ENCODE peak calls at places on chromosomes 6 and 20, in five cellular contexts. G, Y, Z, A and O are unnamed samples.

GRCh38 chr6:55758156-55758942 is 117.0 kb downstream of the BMP5 start:
- DNase-seq in G (no peak), Y (no peak), Z (no peak), A (no peak), O (peak; percentile 65)

GRCh38 chr6:12163149-12163548 is 127.0 kb upstream of the EDN1 start:
- DNase-seq in G (no peak), Y (no peak), Z (no peak), A (no peak), O (no peak)

GRCh38 chr6:90274481-90275030 is 22.1 kb downstream of the BACH2 start:
- DNase-seq in G (no peak), Y (peak; percentile 87), Z (no peak), A (peak; percentile 73), O (no peak)

GRCh38 chr20:63957690-63958441 is 1.6 kb upstream of the UCKL1 start:
- DNase-seq in G (no peak), Y (no peak), Z (no peak), A (no peak), O (peak; percentile 86)

GRCh38 chr6:76026101-76026500 is 46.4 kb downstream of the IMPG1 start:
- DNase-seq in G (no peak), Y (no peak), Z (peak; percentile 4), A (no peak), O (no peak)

GRCh38 chr6:4313044-4313686 is 177.8 kb upstream of the ECI2 start:
- DNase-seq in G (no peak), Y (no peak), Z (peak; percentile 87), A (no peak), O (peak; percentile 52)

GRCh38 chr6:28980797-28981390 is 24.2 kb downstream of the ZNF311 start:
- DNase-seq in G (no peak), Y (peak; percentile 14), Z (peak; percentile 87), A (peak; percentile 59), O (peak; percentile 90)

GRCh38 chr6:89139509-89140346 is 6.1 kb upstream of the PM20D2 start:
- DNase-seq in G (no peak), Y (no peak), Z (no peak), A (no peak), O (peak; percentile 34)